ENCODE peak calls at places on chromosomes 2 and 18, in five cellular contexts. J is right lobe of liver; A is type B pancreatic cell; C is transverse colon; W is CD4-positive, alpha-beta T cell. Y is an unnamed sample.

GRCh38 chr2:28628506-28628905 is 123.1 kb upstream of the PPP1CB start:
- DNase-seq in J (no peak), A (no peak), C (no peak), W (no peak), Y (no peak)

GRCh38 chr2:205755923-205756322 is 73.6 kb downstream of the NRP2 start:
- DNase-seq in J (no peak), A (no peak), C (no peak), W (no peak), Y (no peak)

GRCh38 chr2:44989176-44989575 is 20.1 kb downstream of the SIX2 start:
- DNase-seq in J (no peak), A (no peak), C (no peak), W (no peak), Y (no peak)

GRCh38 chr2:85173909-85174308 is 40.7 kb downstream of the TCF7L1 start:
- DNase-seq in J (no peak), A (no peak), C (no peak), W (no peak), Y (no peak)

GRCh38 chr2:120442923-120443571 is 97.1 kb downstream of the INHBB start:
- DNase-seq in J (peak; percentile 83), A (no peak), C (peak; percentile 81), W (no peak), Y (peak; percentile 70)

GRCh38 chr2:109284816-109285215 is 155.8 kb downstream of the SH3RF3 start:
- DNase-seq in J (no peak), A (no peak), C (no peak), W (no peak), Y (no peak)

GRCh38 chr2:203718087-203718486 is 11.6 kb downstream of the CD28 start:
- DNase-seq in J (no peak), A (no peak), C (peak; percentile 41), W (peak; percentile 43), Y (no peak)

GRCh38 chr18:27313678-27314077 is 128.6 kb upstream of the CHST9 start:
- DNase-seq in J (no peak), A (no peak), C (no peak), W (no peak), Y (no peak)

GRCh38 chr2:183292028-183292427 is 167.8 kb downstream of the NUP35 start:
- DNase-seq in J (no peak), A (no peak), C (no peak), W (no peak), Y (no peak)

GRCh38 chr2:241768850-241769249 is 7.8 kb upstream of the GAL3ST2 start:
- DNase-seq in J (no peak), A (no peak), C (no peak), W (no peak), Y (no peak)

GRCh38 chr2:38733300-38733971 is 17.7 kb downstream of the SRSF7 start:
- DNase-seq in J (peak; percentile 65), A (no peak), C (no peak), W (no peak), Y (no peak)

GRCh38 chr2:109597283-109597682 is 16.5 kb downstream of the SEPTIN10 start:
- DNase-seq in J (no peak), A (no peak), C (no peak), W (no peak), Y (no peak)

GRCh38 chr2:38039111-38039510 is 36.8 kb downstream of the CYP1B1 start:
- DNase-seq in J (no peak), A (no peak), C (no peak), W (no peak), Y (no peak)

GRCh38 chr2:225040862-225041209 is 1.4 kb downstream of the DOCK10 start:
- DNase-seq in J (peak; percentile 58), A (no peak), C (peak; percentile 25), W (no peak), Y (no peak)

GRCh38 chr2:86027913-86028762 is 77.5 kb downstream of the POLR1A start:
- DNase-seq in J (peak; percentile 41), A (no peak), C (no peak), W (no peak), Y (no peak)

GRCh38 chr2:235850771-235851551 is 317.2 kb downstream of the GBX2 start:
- DNase-seq in J (no peak), A (no peak), C (no peak), W (no peak), Y (no peak)

GRCh38 chr2:139992078-139992477 is 1211.9 kb upstream of the NXPH2 start:
- DNase-seq in J (no peak), A (no peak), C (no peak), W (no peak), Y (no peak)

GRCh38 chr2:101190753-101191516 is 39.8 kb upstream of the TBC1D8 start:
- DNase-seq in J (no peak), A (no peak), C (no peak), W (no peak), Y (no peak)

GRCh38 chr2:119024152-119024551 is 82.2 kb downstream of the MARCO start:
- DNase-seq in J (no peak), A (no peak), C (no peak), W (no peak), Y (no peak)

GRCh38 chr18:51321696-51322095 is 124.2 kb upstream of the MEX3C start:
- DNase-seq in J (no peak), A (no peak), C (no peak), W (no peak), Y (no peak)

GRCh38 chr2:206275274-206276160 is 1.1 kb downstream of the ZDBF2 start:
- DNase-seq in J (no peak), A (no peak), C (no peak), W (peak; percentile 25), Y (no peak)

GRCh38 chr2:240397542-240397916 is 37.9 kb upstream of the GPC1 start:
- DNase-seq in J (no peak), A (no peak), C (no peak), W (no peak), Y (no peak)

GRCh38 chr2:950627-950992 is at the start of gene SNTG2:
- DNase-seq in J (peak; percentile 54), A (no peak), C (peak; percentile 48), W (no peak), Y (no peak)

GRCh38 chr2:85872536-85873161 is 16.1 kb downstream of the ST3GAL5 start:
- DNase-seq in J (no peak), A (no peak), C (no peak), W (no peak), Y (no peak)

GRCh38 chr2:43105586-43106562 is 120.5 kb downstream of the ZFP36L2 start:
- DNase-seq in J (no peak), A (no peak), C (peak; percentile 65), W (no peak), Y (no peak)
- TF ChIP-seq CTCF in J (no peak), A (peak; percentile 55), C (peak; percentile 45), W (no peak), Y (no peak)

DNA sequence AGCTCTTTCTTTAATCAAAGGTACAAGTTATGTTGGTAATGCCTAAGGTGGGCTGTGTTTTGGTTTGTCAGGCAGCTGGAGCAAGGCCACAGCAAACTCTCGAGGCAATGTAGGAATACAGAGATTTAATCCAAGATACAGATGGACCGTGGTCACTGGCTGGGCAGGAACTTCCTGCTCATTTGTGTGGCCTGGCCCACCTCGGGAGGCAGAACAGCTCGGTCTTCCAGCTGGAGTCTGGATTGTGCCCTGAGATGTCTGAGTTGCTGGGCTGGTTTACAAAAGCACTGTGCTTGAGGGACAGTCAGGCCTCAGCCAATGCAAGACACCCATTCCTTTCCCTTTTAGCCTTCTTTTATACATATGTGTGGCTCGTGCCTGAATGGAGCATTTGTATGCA is 506.1 kb upstream of the SALL3 start:
- DNase-seq in J (no peak), A (peak; percentile 54), C (no peak), W (no peak), Y (no peak)
- TF ChIP-seq CTCF in J (no peak), A (no peak), C (no peak), W (no peak), Y (no peak)

DNA sequence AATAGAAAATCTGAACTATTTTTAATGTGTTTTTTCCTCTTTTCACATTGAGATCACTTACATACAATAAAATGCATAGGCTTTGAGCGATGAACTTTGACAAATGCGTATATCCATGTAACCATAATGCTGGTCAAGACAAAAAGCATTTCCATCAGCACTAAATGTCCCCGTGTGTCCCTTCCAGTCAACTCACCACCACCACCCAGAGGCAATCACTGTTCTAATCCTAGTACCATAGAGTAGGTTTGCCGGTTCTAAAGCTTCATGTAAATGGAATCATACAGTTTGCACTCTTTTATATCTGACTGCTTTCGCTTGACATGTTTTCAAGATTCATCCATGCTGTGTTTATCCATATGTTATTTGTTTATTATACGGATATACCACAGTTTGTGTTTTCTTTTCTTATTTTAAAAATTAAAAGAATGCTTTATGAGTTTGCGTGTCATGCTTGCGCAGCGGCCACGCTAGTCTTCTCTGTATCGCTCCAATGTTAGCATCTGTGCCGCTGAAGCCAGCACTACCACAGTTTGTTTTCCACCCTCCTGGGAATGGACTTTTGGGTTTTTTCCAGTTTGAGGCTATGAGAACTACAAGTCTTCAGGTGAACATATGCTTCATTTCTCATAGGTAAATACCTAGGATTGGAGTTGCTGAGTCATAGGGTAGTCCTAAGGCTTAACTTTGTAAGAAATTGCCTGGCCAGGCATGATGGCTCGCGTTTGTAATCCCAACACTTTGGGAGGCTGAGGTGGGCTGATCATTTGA is 197.5 kb upstream of the CHAC2 start:
- DNase-seq in J (no peak), A (no peak), C (no peak), W (no peak), Y (no peak)
- TF ChIP-seq CTCF in J (peak; percentile 5), A (no peak), C (no peak), W (no peak), Y (no peak)

GRCh38 chr2:22992446-22992845 is 392.5 kb upstream of the KLHL29 start:
- DNase-seq in J (no peak), A (no peak), C (no peak), W (no peak), Y (no peak)

GRCh38 chr2:22995576-22995975 is 389.4 kb upstream of the KLHL29 start:
- DNase-seq in J (no peak), A (no peak), C (no peak), W (no peak), Y (no peak)

GRCh38 chr2:22991844-22992243 is 393.1 kb upstream of the KLHL29 start:
- DNase-seq in J (no peak), A (no peak), C (no peak), W (no peak), Y (no peak)
- TF ChIP-seq CTCF in J (no peak), A (peak; percentile 32), C (no peak), W (no peak), Y (no peak)

DNA sequence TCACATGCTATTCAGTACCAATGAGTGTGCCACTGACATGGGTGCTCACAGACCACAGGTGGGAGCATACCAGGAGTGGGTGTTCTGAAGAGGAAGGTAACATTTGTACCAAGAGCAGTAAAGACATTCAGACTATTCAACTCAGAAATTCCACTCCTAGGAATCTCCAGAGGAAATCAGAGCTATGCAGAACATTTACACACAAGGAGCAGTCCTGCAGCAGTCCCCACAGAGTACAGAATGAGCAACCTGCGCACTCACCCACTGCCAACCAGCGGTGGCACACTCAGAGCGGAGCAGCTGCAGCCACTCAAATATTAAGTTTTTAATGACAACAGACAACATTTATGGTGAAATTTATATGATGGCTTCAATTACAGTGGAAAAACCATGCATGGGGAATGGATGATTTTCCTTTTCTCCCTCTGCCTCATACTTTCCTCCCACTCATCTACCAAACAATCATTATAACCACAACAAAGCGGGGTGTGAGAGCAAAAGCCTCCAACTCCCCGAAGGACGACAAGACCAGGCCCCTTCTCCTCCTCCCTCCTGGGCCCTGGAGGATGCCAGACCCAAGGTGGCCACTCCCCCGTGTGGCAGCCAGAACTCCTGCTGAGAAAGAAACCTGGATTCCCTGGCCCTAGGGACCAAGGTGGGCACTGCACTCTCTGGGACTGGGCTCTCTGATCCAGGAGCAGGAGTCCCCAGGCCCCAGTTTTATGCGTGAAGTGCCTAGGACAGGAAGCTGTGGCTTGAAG is 5.4 kb downstream of the HS6ST1 start:
- DNase-seq in J (no peak), A (peak; percentile 58), C (no peak), W (peak; percentile 1), Y (peak; percentile 17)
- TF ChIP-seq CTCF in J (no peak), A (peak; percentile 61), C (peak; percentile 20), W (no peak), Y (peak; percentile 41)

GRCh38 chr18:37571266-37571665 is 5.7 kb upstream of the CELF4 start:
- DNase-seq in J (no peak), A (no peak), C (no peak), W (no peak), Y (no peak)
- TF ChIP-seq CTCF in J (no peak), A (no peak), C (no peak), W (no peak), Y (no peak)